ENCODE peak calls at places on chromosome 14, in five cellular contexts. N is HFFc6; W is HS-5; B is naive thymus-derived CD4-positive, alpha-beta T cell; U is NCI-H1694 treated with DMSO at 0.1 percent for 48 hours. I is an unnamed sample.

GRCh38 chr14:91693342-91693741 is 38.5 kb downstream of the CATSPERB start:
- DNase-seq in N (no peak), W (peak; percentile 78), B (no peak), U (no peak), I (peak; percentile 4)

GRCh38 chr14:31829256-31829923 is 247.7 kb upstream of the ARHGAP5 start:
- DNase-seq in B (no peak), U (no peak), N (peak; percentile 71), W (peak; percentile 58), I (peak; percentile 32)

GRCh38 chr14:91063119-91063518 is 2.7 kb upstream of the RPS6KA5 start:
- DNase-seq in N (no peak), W (no peak), U (no peak), B (peak; percentile 56), I (no peak)

GRCh38 chr14:21626491-21627230 is 8.1 kb downstream of the OR10G2 start:
- DNase-seq in U (no peak), B (no peak), N (no peak), W (no peak), I (no peak)

GRCh38 chr14:64337901-64338615 is 43.9 kb upstream of the ESR2 start:
- DNase-seq in U (peak; percentile 98), B (no peak), N (peak; percentile 37), W (peak; percentile 13), I (peak; percentile 26)

GRCh38 chr14:92880351-92880750 is 42.6 kb upstream of the CHGA start:
- DNase-seq in B (no peak), U (no peak), W (no peak), N (no peak), I (no peak)

GRCh38 chr14:88013750-88014349 is 8.9 kb downstream of the GPR65 start:
- DNase-seq in N (peak; percentile 61), U (peak; percentile 88), B (no peak), W (peak; percentile 23), I (peak; percentile 79)

GRCh38 chr14:55382483-55382882 is 29.1 kb downstream of the ATG14 start:
- DNase-seq in U (no peak), N (peak; percentile 51), W (no peak), B (no peak), I (no peak)

GRCh38 chr14:35506927-35507326 is 27.0 kb upstream of the INSM2 start:
- DNase-seq in N (peak; percentile 61), W (peak; percentile 29), U (no peak), B (no peak), I (peak; percentile 19)

GRCh38 chr14:53608369-53608768 is 348.3 kb downstream of the BMP4 start:
- DNase-seq in W (no peak), N (no peak), U (no peak), B (no peak), I (peak; percentile 7)

GRCh38 chr14:99684356-99684952 is 356 bp downstream of the CYP46A1 start:
- DNase-seq in B (peak; percentile 5), W (no peak), N (no peak), U (no peak), I (no peak)

GRCh38 chr14:64812412-64812811 is 67.3 kb downstream of the SPTB start:
- DNase-seq in B (peak; percentile 19), U (no peak), N (no peak), W (no peak), I (no peak)

GRCh38 chr14:71698698-71699097 is 233.5 kb upstream of the RGS6 start:
- DNase-seq in W (no peak), U (no peak), B (no peak), N (no peak), I (no peak)

GRCh38 chr14:54698501-54698900 is 131.6 kb downstream of the SAMD4A start:
- DNase-seq in B (no peak), W (no peak), N (no peak), U (no peak), I (no peak)